ENCODE peak calls at places on chromosome 4, in seven cellular contexts. R is CD4-positive, CD25-positive, alpha-beta regulatory T cell; T is CD8-positive, alpha-beta T cell; Y is GM23248; D is lower lobe of right lung; C is fibroblast of lung; H is kidney. W is an unnamed sample.

GRCh38 chr4:118410143-118410542 is 57.3 kb upstream of the PRSS12 start:
- DNase-seq in D (no peak), R (no peak), H (no peak), C (peak; percentile 88), Y (peak; percentile 78), T (no peak), W (no peak)

GRCh38 chr4:91256043-91256442 is 1047.7 kb upstream of the GRID2 start:
- DNase-seq in R (no peak), C (no peak), D (no peak), T (no peak), H (no peak), Y (no peak), W (no peak)

GRCh38 chr4:174284181-174284886 is 623 bp downstream of the CEP44 start:
- DNase-seq in H (no peak), T (no peak), Y (peak; percentile 86), D (no peak), C (peak; percentile 69), R (no peak), W (no peak)

GRCh38 chr4:128379860-128380259 is 92.2 kb upstream of the PGRMC2 start:
- DNase-seq in C (peak; percentile 51), R (no peak), T (no peak), Y (peak; percentile 57), D (peak; percentile 49), H (no peak), W (no peak)

GRCh38 chr4:118955515-118955914 is 66.9 kb downstream of the SYNPO2 start:
- DNase-seq in C (peak; percentile 78), H (no peak), R (no peak), D (no peak), Y (peak; percentile 86), T (no peak), W (no peak)

GRCh38 chr4:39043697-39044363 is 11.6 kb upstream of the TMEM156 start:
- DNase-seq in R (no peak), C (no peak), H (no peak), D (no peak), T (no peak), Y (peak; percentile 40), W (no peak)

GRCh38 chr4:16269742-16270522 is 43.7 kb upstream of the TAPT1 start:
- DNase-seq in H (no peak), Y (peak; percentile 98), D (peak; percentile 52), T (no peak), R (no peak), C (peak; percentile 36), W (peak; percentile 69)

GRCh38 chr4:36551697-36552214 is 270.3 kb downstream of the DTHD1 start:
- DNase-seq in R (no peak), T (no peak), C (no peak), H (no peak), Y (no peak), D (no peak), W (no peak)

GRCh38 chr4:170008376-170008775 is 17.8 kb downstream of the MFAP3L start:
- DNase-seq in Y (peak; percentile 11), D (no peak), T (no peak), C (no peak), R (no peak), H (no peak), W (no peak)

GRCh38 chr4:108425988-108426387 is 194.4 kb upstream of the RPL34 start:
- DNase-seq in T (no peak), H (no peak), R (no peak), D (no peak), Y (peak; percentile 77), C (peak; percentile 81), W (no peak)

GRCh38 chr4:92387459-92388069 is 83.8 kb downstream of the GRID2 start:
- DNase-seq in Y (peak; percentile 59), C (peak; percentile 74), T (no peak), R (no peak), H (no peak), D (no peak), W (no peak)

GRCh38 chr4:122762520-122762919 is 30.0 kb downstream of the BBS12 start:
- DNase-seq in Y (no peak), H (no peak), T (peak; percentile 14), D (no peak), C (no peak), R (no peak), W (no peak)

GRCh38 chr4:82797591-82798081 is 960 bp downstream of the SCD5 start:
- DNase-seq in D (no peak), Y (peak; percentile 64), T (no peak), H (peak; percentile 82), R (no peak), C (peak; percentile 36), W (no peak)

GRCh38 chr4:33864290-33864859 is 2379.9 kb downstream of the ARAP2 start:
- DNase-seq in D (no peak), C (no peak), T (no peak), R (no peak), Y (no peak), H (peak; percentile 45), W (no peak)

GRCh38 chr4:19835429-19835828 is 416.3 kb upstream of the SLIT2 start:
- DNase-seq in R (no peak), T (no peak), D (no peak), H (no peak), Y (no peak), C (no peak), W (no peak)

GRCh38 chr4:150127757-150128156 is 49.5 kb downstream of the DCLK2 start:
- DNase-seq in C (peak; percentile 75), H (no peak), T (no peak), D (no peak), Y (no peak), R (no peak), W (no peak)

GRCh38 chr4:74056858-74057562 is 18.5 kb upstream of the CXCL3 start:
- DNase-seq in D (no peak), H (no peak), R (no peak), T (no peak), Y (peak; percentile 91), C (peak; percentile 97), W (no peak)

GRCh38 chr4:172392741-172393140 is 579.5 kb downstream of the GALNTL6 start:
- DNase-seq in R (no peak), C (no peak), T (no peak), D (no peak), Y (no peak), H (no peak), W (no peak)

GRCh38 chr4:170853422-170854021 is 763.8 kb upstream of the AADAT start:
- DNase-seq in C (no peak), R (no peak), Y (peak; percentile 50), H (peak; percentile 47), T (no peak), D (peak; percentile 41), W (no peak)

GRCh38 chr4:98625920-98626319 is 32.5 kb downstream of the TSPAN5 start:
- DNase-seq in T (no peak), Y (peak; percentile 34), D (no peak), C (no peak), R (no peak), H (no peak), W (no peak)

GRCh38 chr4:164872481-164872880 is 4.5 kb upstream of the APELA start:
- DNase-seq in R (no peak), H (no peak), Y (no peak), T (no peak), C (no peak), D (no peak), W (no peak)

GRCh38 chr4:164871673-164872072 is 5.3 kb upstream of the APELA start:
- DNase-seq in R (no peak), C (no peak), D (no peak), T (no peak), Y (no peak), H (no peak), W (no peak)

GRCh38 chr4:164866817-164867490 is 10.0 kb upstream of the APELA start:
- DNase-seq in C (no peak), H (no peak), D (no peak), R (no peak), Y (peak; percentile 11), T (no peak), W (no peak)
- H3K4me1 ChIP-seq in C (no peaks in the 10 kb centered on the region), H (no peaks in the 10 kb centered on the region), D (no peaks in the 10 kb centered on the region), R (no peaks in the 10 kb centered on the region), Y (no peaks in the 10 kb centered on the region), T (no peaks in the 10 kb centered on the region), W (no peaks in the 10 kb centered on the region)

GRCh38 chr4:8461616-8462015 is 21.0 kb downstream of the TRMT44 start:
- DNase-seq in D (no peak), C (no peak), Y (no peak), H (no peak), T (no peak), R (no peak), W (no peak)

GRCh38 chr4:8459867-8460453 is 19.4 kb downstream of the TRMT44 start:
- DNase-seq in H (no peak), D (no peak), Y (no peak), C (no peak), R (no peak), T (no peak), W (no peak)

GRCh38 chr4:8461086-8461485 is 20.5 kb downstream of the TRMT44 start:
- DNase-seq in C (no peak), H (no peak), D (no peak), R (no peak), T (no peak), Y (no peak), W (no peak)

GRCh38 chr4:8453957-8454356 is 13.4 kb downstream of the TRMT44 start:
- DNase-seq in D (no peak), T (no peak), R (no peak), C (no peak), H (no peak), Y (no peak), W (no peak)

GRCh38 chr4:8457646-8458045 is 17.1 kb downstream of the TRMT44 start:
- DNase-seq in D (no peak), T (no peak), Y (no peak), R (no peak), H (no peak), C (no peak), W (no peak)
- H3K36me3 ChIP-seq in D (peaks cover 94% of the 10 kb centered on the region), T (peaks cover 50% of the 10 kb centered on the region), Y (peaks cover 20% of the 10 kb centered on the region), R (peaks cover 69% of the 10 kb centered on the region), H (peaks cover 48% of the 10 kb centered on the region), C (peaks cover 14% of the 10 kb centered on the region), W (peaks cover 49% of the 10 kb centered on the region)

GRCh38 chr4:24801136-24801855 is 5.9 kb downstream of the SOD3 start:
- DNase-seq in C (no peak), Y (no peak), D (no peak), T (no peak), R (no peak), H (no peak), W (no peak)
- H3K4me1 ChIP-seq in C (no peaks in the 10 kb centered on the region), Y (no peaks in the 10 kb centered on the region), D (peaks cover 11% of the 10 kb centered on the region), T (no peaks in the 10 kb centered on the region), R (no peaks in the 10 kb centered on the region), H (peaks cover 3% of the 10 kb centered on the region), W (peaks cover 11% of the 10 kb centered on the region)

GRCh38 chr4:1367936-1368289 is 20.9 kb downstream of the UVSSA start:
- DNase-seq in C (no peak), H (no peak), T (no peak), R (no peak), D (peak; percentile 25), Y (no peak), W (peak; percentile 68)

GRCh38 chr4:1370321-1371124 is 23.5 kb downstream of the UVSSA start:
- DNase-seq in C (no peak), T (no peak), D (peak; percentile 43), H (peak; percentile 50), Y (no peak), R (no peak), W (peak; percentile 52)

GRCh38 chr4:1368421-1369090 is 21.5 kb downstream of the UVSSA start:
- DNase-seq in C (no peak), R (no peak), T (no peak), H (peak; percentile 68), D (peak; percentile 41), Y (no peak), W (peak; percentile 40)

GRCh38 chr4:1369091-1369450 is 22.1 kb downstream of the UVSSA start:
- DNase-seq in Y (no peak), D (peak; percentile 34), R (no peak), H (peak; percentile 65), C (no peak), T (no peak), W (peak; percentile 59)

GRCh38 chr4:1369484-1370079 is 22.6 kb downstream of the UVSSA start:
- DNase-seq in Y (no peak), H (peak; percentile 15), C (no peak), R (no peak), T (no peak), D (peak; percentile 8), W (no peak)
- H3K36me3 ChIP-seq in Y (no peaks in the 10 kb centered on the region), H (peaks cover 12% of the 10 kb centered on the region), C (peaks cover 4% of the 10 kb centered on the region), R (peaks cover 14% of the 10 kb centered on the region), T (peaks cover 6% of the 10 kb centered on the region), D (peaks cover 59% of the 10 kb centered on the region), W (peaks cover 4% of the 10 kb centered on the region)

W was measured in RWPE2.